ENCODE peak calls at places on chromosomes 7 and 10, in eight cellular contexts. F is tibial nerve, M is transverse colon, L is Peyer's patch, I is suprapubic skin, D is gastrocnemius medialis, Y is prostate gland, O is IMR-90. R is an unnamed sample. For H3K9me3, the result is how much of the 10 kb centered on the place peaks cover.

GRCh38 chr10:133169173-133169947 is 9.3 kb downstream of the KNDC1 start:
- DNase-seq in D (no peak), F (no peak), L (peak), M (no peak), O (no peak), Y (no peak), I (peak), R (no peak)

GRCh38 chr7:4119848-4120247 is 562.2 kb upstream of the FOXK1 start:
- DNase-seq in I (no peak), L (no peak), F (no peak), Y (no peak), D (no peak), O (no peak), M (no peak), R (no peak)

GRCh38 chr7:105396566-105396965 is 7.8 kb upstream of the SRPK2 start:
- DNase-seq in D (no peak), L (no peak), I (no peak), F (no peak), M (no peak), O (no peak), Y (no peak), R (no peak)

GRCh38 chr7:29957921-29958320 is 31.7 kb downstream of the SCRN1 start:
- DNase-seq in F (no peak), D (no peak), O (no peak), I (no peak), L (no peak), Y (no peak), M (no peak), R (no peak)

GRCh38 chr7:114468844-114469243 is 54.2 kb downstream of the FOXP2 start:
- DNase-seq in Y (no peak), D (no peak), L (no peak), F (no peak), M (no peak), O (no peak), I (no peak), R (no peak)

GRCh38 chr10:93445097-93445960 is 36.8 kb downstream of the MYOF start:
- DNase-seq in M (peak), L (peak), Y (peak), I (peak), F (peak), O (peak), D (peak), R (peak)

GRCh38 chr10:98481418-98481945 is 34.7 kb upstream of the HPS1 start:
- DNase-seq in O (no peak), D (no peak), L (no peak), F (no peak), M (no peak), Y (no peak), I (no peak), R (no peak)

GRCh38 chr7:92671502-92672169 is 81.4 kb upstream of the FAM133B start:
- DNase-seq in O (no peak), L (no peak), D (no peak), F (no peak), Y (no peak), I (no peak), M (no peak), R (no peak)

GRCh38 chr7:137282043-137282442 is 61.5 kb downstream of the PTN start:
- DNase-seq in O (peak), Y (no peak), D (no peak), L (no peak), F (no peak), I (no peak), M (no peak), R (no peak)

GRCh38 chr10:112810651-112811215 is 139.3 kb upstream of the TCF7L2 start:
- DNase-seq in F (no peak), Y (no peak), O (no peak), L (peak), D (no peak), M (no peak), I (no peak), R (no peak)

GRCh38 chr7:1103009-1103788 is 15.3 kb downstream of the GPER1 start:
- DNase-seq in D (no peak), O (no peak), M (no peak), L (no peak), F (no peak), I (no peak), Y (no peak), R (no peak)
- H3K4me3 ChIP-seq in D (no peak), O (no peak), M (no peak), L (no peak), F (no peak), I (no peak), Y (no peak), R (no peak)

GRCh38 chr7:9148687-9149086 is 715.3 kb downstream of the NXPH1 start:
- DNase-seq in L (no peak), F (no peak), I (no peak), D (no peak), M (no peak), Y (no peak), O (no peak), R (no peak)
- H3K9me3 ChIP-seq in L (under half), F (under half), I (under half), D (under half), M (under half), Y (under half), O (under half), R (under half)

GRCh38 chr10:101818958-101819633 is 852 bp upstream of the OGA start:
- DNase-seq in L (no peak), F (no peak), Y (peak), I (no peak), D (no peak), M (peak), O (no peak), R (no peak)

GRCh38 chr10:101816913-101817541 is 1.2 kb downstream of the OGA start:
- DNase-seq in O (no peak), I (no peak), Y (no peak), D (no peak), L (no peak), M (no peak), F (no peak), R (no peak)

GRCh38 chr10:101818119-101818957 is at the start of gene OGA:
- DNase-seq in O (peak), D (peak), F (peak), I (peak), M (peak), L (peak), Y (peak), R (peak)

GRCh38 chr10:101816375-101816773 is 1.9 kb downstream of the OGA start:
- DNase-seq in F (no peak), Y (no peak), M (no peak), I (no peak), D (no peak), O (no peak), L (no peak), R (no peak)

GRCh38 chr10:101817542-101818118 is 614 bp downstream of the OGA start:
- DNase-seq in O (peak), M (peak), L (peak), D (peak), F (peak), I (peak), Y (peak), R (peak)
- TF ChIP-seq POLR2A in O (peak), M (peak), L (peak), D (no peak), F (peak), I (peak), Y (peak), R (no peak)

GRCh38 chr7:74302745-74303221 is 13.6 kb downstream of the CLIP2 start:
- DNase-seq in D (no peak), L (no peak), Y (no peak), F (no peak), O (no peak), I (no peak), M (no peak), R (no peak)

GRCh38 chr7:74304550-74304949 is 15.3 kb downstream of the CLIP2 start:
- DNase-seq in F (no peak), D (no peak), M (no peak), O (no peak), Y (no peak), I (no peak), L (no peak), R (no peak)

GRCh38 chr7:74307738-74308505 is 18.7 kb downstream of the CLIP2 start:
- DNase-seq in I (no peak), F (no peak), L (no peak), O (no peak), Y (no peak), M (no peak), D (no peak), R (no peak)

GRCh38 chr7:74305987-74306736 is 17.0 kb downstream of the CLIP2 start:
- DNase-seq in M (no peak), L (no peak), I (no peak), D (no peak), O (no peak), Y (no peak), F (no peak), R (no peak)

DNA sequence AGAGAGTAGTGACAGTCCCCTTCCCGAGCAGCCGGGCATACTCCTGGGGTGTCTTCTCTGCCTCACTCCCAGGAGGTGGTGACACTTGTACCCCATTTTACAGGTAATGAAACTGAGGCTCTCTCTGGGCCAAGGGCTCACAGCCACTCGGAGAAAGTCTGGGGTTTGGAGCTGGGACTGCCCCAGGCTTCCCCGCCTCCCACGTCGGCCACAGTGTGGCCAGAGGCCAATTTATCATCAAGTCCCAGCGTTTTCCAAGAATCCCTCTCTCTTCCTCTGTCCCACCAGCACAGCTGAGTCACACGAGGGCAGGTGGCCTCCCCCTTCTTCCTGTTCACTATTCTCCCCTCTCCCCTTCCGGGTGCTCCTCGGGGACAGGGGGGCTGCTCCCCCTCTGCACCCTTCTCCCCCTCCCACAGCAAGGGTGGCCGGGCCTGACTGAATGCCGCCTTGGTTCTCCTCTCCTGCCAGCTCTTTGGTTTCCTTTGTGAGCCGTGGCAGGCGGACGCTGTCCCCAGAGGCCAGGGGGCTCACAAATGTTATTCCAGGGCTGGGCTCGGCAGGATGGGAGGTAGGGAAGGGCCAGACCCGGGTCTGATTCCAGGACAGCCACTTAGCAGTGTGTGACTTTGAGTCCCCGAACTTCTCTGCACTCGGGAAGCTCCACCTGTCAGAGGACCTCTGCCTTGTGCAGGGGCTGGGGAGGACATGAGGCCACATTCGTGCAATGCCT is 17.7 kb downstream of the CLIP2 start:
- DNase-seq in D (no peak), M (peak), O (peak), I (no peak), L (peak), F (no peak), Y (peak), R (peak)
- H3K4me3 ChIP-seq in D (peak), M (no peak), O (no peak), I (peak), L (peak), F (peak), Y (no peak), R (peak)

DNA sequence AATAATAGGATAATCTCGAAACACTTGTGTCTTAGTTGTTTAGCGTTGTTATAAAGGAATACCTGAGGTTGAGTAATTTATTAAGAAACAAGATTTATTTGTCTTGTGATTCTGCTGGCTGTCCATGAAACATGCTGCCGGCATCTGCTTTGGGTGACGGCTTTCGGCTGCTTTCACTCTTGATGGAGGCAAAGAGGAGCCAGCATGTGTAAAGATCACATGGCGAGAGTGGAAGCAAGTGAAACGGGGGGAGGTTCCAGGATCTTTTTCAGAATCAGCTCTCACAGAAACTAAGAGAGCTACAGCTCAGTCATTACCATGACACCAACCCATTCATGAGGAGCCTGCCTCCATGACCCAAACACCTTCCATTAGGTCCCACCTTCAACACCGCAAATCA is 402.8 kb downstream of the CDC14C start:
- DNase-seq in F (no peak), M (no peak), I (no peak), Y (no peak), O (no peak), D (no peak), L (no peak), R (no peak)
- H3K9me3 ChIP-seq in F (under half), M (under half), I (under half), Y (under half), O (under half), D (under half), L (under half), R (under half)

R was measured in heart left ventricle.